ENCODE peak calls at places on chromosomes 16 and 17, in four cellular contexts. A is astrocyte of the spinal cord, S is sigmoid colon, F is upper lobe of right lung. Q is an unnamed sample.

GRCh38 chr16:30183961-30184429 is 593 bp downstream of the CORO1A start:
- DNase-seq in S (peak), F (peak), A (no peak), Q (no peak)

GRCh38 chr17:29143894-29144293 is 36.3 kb downstream of the MYO18A start:
- DNase-seq in S (no peak), A (no peak), F (no peak), Q (no peak)

GRCh38 chr17:73722163-73722562 is 77.9 kb upstream of the SDK2 start:
- DNase-seq in S (no peak), F (no peak), A (no peak), Q (no peak)

GRCh38 chr16:87383522-87384161 is at the start of gene FBXO31:
- DNase-seq in F (peak), S (peak), A (peak), Q (peak)

GRCh38 chr17:68972119-68972704 is 17.0 kb upstream of the ABCA8 start:
- DNase-seq in F (no peak), A (peak), S (no peak), Q (no peak)

GRCh38 chr17:76969598-76970172 is 101.5 kb downstream of the MGAT5B start:
- DNase-seq in S (no peak), A (no peak), F (no peak), Q (no peak)

GRCh38 chr17:80694992-80695912 is 150.6 kb downstream of the RPTOR start:
- DNase-seq in S (no peak), F (no peak), A (no peak), Q (no peak)

GRCh38 chr17:43732961-43733360 is 25.6 kb downstream of the SOST start:
- DNase-seq in F (no peak), A (peak), S (no peak), Q (peak)

DNA sequence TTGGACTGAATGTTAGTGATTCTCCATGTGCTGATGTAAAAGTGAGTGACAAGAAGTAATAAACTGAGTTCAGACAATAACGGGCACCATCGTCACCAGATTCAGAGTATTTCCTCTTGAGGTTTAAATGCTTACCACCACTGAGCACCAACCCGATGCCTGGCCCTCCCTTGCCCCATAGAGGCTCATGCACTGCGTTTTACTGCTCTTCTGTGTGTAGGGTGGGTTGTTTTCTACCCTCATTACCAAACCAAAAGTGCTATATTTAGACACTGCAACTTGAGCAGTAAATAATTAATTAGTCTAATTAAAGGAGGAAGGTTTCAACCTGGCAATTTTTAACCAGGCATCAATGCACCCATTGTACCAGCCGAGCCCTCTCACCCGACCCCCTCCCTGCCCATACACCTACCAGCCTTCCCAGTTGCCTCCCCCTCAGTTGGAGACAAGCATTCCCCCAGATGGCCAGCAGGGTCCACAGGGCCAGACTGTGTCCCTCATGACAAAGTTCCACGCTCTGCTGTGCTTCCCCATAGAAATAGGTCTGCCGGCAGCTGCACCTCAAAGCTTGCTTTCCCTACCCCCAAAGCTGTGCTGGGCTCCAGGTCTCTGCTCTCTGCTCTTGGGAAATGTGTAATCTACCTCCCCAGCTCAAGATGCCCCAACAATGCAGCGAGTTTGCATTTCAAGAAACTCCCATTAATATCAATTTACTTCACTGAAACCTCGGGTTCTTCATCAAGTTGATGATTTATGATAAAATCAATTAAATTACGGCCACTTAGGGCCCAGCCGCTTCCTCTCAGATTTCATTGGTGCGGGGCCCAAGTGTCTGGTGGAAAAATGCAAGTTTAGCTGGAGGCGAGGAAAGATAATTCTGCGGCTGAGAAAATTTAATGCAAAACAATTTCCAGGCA is 16.0 kb downstream of the HOXB4 start:
- DNase-seq in S (no peak), A (no peak), F (no peak), Q (no peak)
- TF ChIP-seq CTCF in S (peak), A (peak), F (no peak), Q (peak)

GRCh38 chr16:73023320-73023719 is 24.6 kb downstream of the ZFHX3 start:
- DNase-seq in A (no peak), S (no peak), F (peak), Q (no peak)

GRCh38 chr16:73025506-73026131 is 22.3 kb downstream of the ZFHX3 start:
- DNase-seq in F (no peak), A (peak), S (peak), Q (no peak)

GRCh38 chr16:73023752-73024570 is 24.0 kb downstream of the ZFHX3 start:
- DNase-seq in A (no peak), S (peak), F (peak), Q (no peak)

GRCh38 chr16:73024571-73025105 is 23.3 kb downstream of the ZFHX3 start:
- DNase-seq in F (peak), S (peak), A (no peak), Q (no peak)

GRCh38 chr16:73025111-73025505 is 22.8 kb downstream of the ZFHX3 start:
- DNase-seq in A (peak), S (peak), F (no peak), Q (no peak)
- H3K4me3 ChIP-seq in A (no peak), S (no peak), F (no peak), Q (no peak)

GRCh38 chr16:6031567-6031966 is 934.0 kb upstream of the EEF2KMT start:
- DNase-seq in A (no peak), F (no peak), S (no peak), Q (no peak)

GRCh38 chr16:6035161-6035560 is 937.6 kb upstream of the EEF2KMT start:
- DNase-seq in S (no peak), A (no peak), F (no peak), Q (no peak)

GRCh38 chr16:6027733-6028132 is 930.1 kb upstream of the EEF2KMT start:
- DNase-seq in A (no peak), S (no peak), F (no peak), Q (no peak)

GRCh38 chr16:6031102-6031501 is 933.5 kb upstream of the EEF2KMT start:
- DNase-seq in A (no peak), F (no peak), S (no peak), Q (no peak)

GRCh38 chr16:6032438-6032837 is 934.8 kb upstream of the EEF2KMT start:
- DNase-seq in S (no peak), F (no peak), A (peak), Q (no peak)
- TF ChIP-seq CTCF in S (no peak), F (no peak), A (no peak), Q (no peak)

GRCh38 chr17:8062435-8062806 is 23.6 kb downstream of the ALOX15B start:
- DNase-seq in A (peak), F (no peak), S (no peak), Q (no peak)

GRCh38 chr17:8060274-8060673 is 21.4 kb downstream of the ALOX15B start:
- DNase-seq in S (peak), F (peak), A (peak), Q (peak)

GRCh38 chr17:8064590-8065019 is 22.9 kb downstream of the ALOX12B start:
- DNase-seq in S (no peak), A (no peak), F (peak), Q (no peak)

GRCh38 chr17:8063761-8064589 is 23.5 kb downstream of the ALOX12B start:
- DNase-seq in A (no peak), F (peak), S (no peak), Q (no peak)

GRCh38 chr17:8062807-8063483 is 24.1 kb downstream of the ALOX15B start:
- DNase-seq in F (no peak), A (no peak), S (no peak), Q (no peak)
- H3K4me3 ChIP-seq in F (no peak), A (no peak), S (peak), Q (no peak)